ENCODE peak calls at places on chromosomes 16 and 17, in four cellular contexts. B, D, V and Z are unnamed samples.

GRCh38 chr16:73231969-73232554 is 184.1 kb upstream of the ZFHX3 start:
- DNase-seq in B (no peak), V (no peak), D (no peak), Z (no peak)

GRCh38 chr16:27718767-27719445 is 169.0 kb downstream of the KATNIP start:
- DNase-seq in D (no peak), B (no peak), V (peak), Z (no peak)

GRCh38 chr17:29828676-29829291 is 101.2 kb downstream of the SSH2 start:
- DNase-seq in D (no peak), B (no peak), V (no peak), Z (no peak)

GRCh38 chr16:85619089-85619850 is 6.1 kb downstream of the GSE1 start:
- DNase-seq in D (no peak), V (no peak), B (no peak), Z (no peak)

GRCh38 chr16:1035066-1035415 is 37.5 kb upstream of the SSTR5 start:
- DNase-seq in V (no peak), B (no peak), D (no peak), Z (no peak)

GRCh38 chr17:66755101-66755943 is 79.6 kb upstream of the CACNG5 start:
- DNase-seq in B (no peak), D (no peak), V (no peak), Z (no peak)

GRCh38 chr17:7997186-7997585 is 5.2 kb upstream of the GUCY2D start:
- DNase-seq in V (peak), D (no peak), B (peak), Z (no peak)

GRCh38 chr17:63435681-63436522 is 10.2 kb downstream of the CYB561 start:
- DNase-seq in V (no peak), B (no peak), D (peak), Z (peak)

GRCh38 chr17:31695456-31696090 is 163.5 kb downstream of the COPRS start:
- DNase-seq in B (no peak), D (no peak), V (no peak), Z (no peak)

GRCh38 chr17:77323413-77324171 is 182.8 kb downstream of the SEC14L1 start:
- DNase-seq in B (peak), D (peak), V (no peak), Z (peak)

GRCh38 chr17:79071161-79071560 is 3.5 kb upstream of the ENGASE start:
- DNase-seq in D (no peak), V (no peak), B (no peak), Z (no peak)

GRCh38 chr16:56262148-56262878 is 71.0 kb downstream of the GNAO1 start:
- DNase-seq in D (no peak), V (no peak), B (no peak), Z (peak)

GRCh38 chr17:72502940-72503341 is 382.1 kb downstream of the SOX9 start:
- DNase-seq in V (no peak), B (peak), D (no peak), Z (no peak)

GRCh38 chr17:76202516-76202915 is 37.8 kb downstream of the RNF157 start:
- DNase-seq in D (no peak), B (no peak), V (no peak), Z (no peak)

GRCh38 chr16:4703906-4704305 is 10.5 kb downstream of the NUDT16L1 start:
- DNase-seq in V (no peak), D (no peak), B (no peak), Z (no peak)

GRCh38 chr17:77374170-77374936 is 233.6 kb downstream of the SEC14L1 start:
- DNase-seq in B (no peak), V (peak), D (peak), Z (peak)

GRCh38 chr16:65967376-65967775 is 399.1 kb upstream of the CDH5 start:
- DNase-seq in B (no peak), D (no peak), V (no peak), Z (no peak)

GRCh38 chr16:65961491-65962143 is 404.9 kb upstream of the CDH5 start:
- DNase-seq in V (no peak), D (no peak), B (no peak), Z (no peak)

GRCh38 chr16:65964752-65965151 is 401.7 kb upstream of the CDH5 start:
- DNase-seq in V (no peak), B (no peak), D (no peak), Z (no peak)

GRCh38 chr16:65959978-65960377 is 406.5 kb upstream of the CDH5 start:
- DNase-seq in B (no peak), D (no peak), V (no peak), Z (no peak)

DNA sequence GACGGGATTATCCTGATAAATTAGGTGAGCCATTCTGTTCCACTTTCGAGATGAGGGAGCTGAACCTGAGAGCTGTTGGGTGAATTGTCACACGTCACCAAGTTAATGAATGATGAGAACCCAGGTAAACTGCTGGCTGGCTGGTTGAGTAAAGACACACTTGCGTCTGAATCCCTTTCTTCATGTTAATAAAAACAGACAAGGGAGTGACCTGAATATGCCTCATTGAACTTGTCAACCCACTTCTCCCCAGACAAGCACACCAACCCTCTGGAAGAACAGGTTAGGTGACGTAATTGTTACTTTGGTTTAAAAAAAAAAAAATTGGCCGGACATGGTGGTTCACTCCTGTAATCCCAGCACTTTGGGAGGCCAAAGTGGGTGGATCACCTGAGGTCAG is 400.9 kb upstream of the CDH5 start:
- DNase-seq in V (no peak), D (no peak), B (peak), Z (no peak)
- TF ChIP-seq RNF2 in V (no peak), D (no peak), B (no peak), Z (no peak)

DNA sequence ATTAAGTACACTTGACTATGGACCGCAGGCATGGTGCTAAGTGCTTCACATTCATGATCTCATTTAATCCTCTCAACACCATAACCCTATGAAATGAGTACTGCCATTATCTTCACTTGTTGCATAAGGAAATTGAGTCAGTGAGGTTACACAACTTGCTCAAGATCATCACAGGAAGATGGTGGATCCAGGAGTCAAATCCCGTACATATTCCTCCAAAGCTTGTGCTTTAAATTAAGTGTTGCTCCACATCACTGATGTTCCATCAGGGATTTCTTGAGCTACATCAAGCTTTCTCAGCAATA is 341.8 kb upstream of the DYNLRB2 start:
- DNase-seq in D (no peak), B (no peak), V (no peak), Z (no peak)
- TF ChIP-seq RNF2 in D (no peak), B (no peak), V (no peak), Z (no peak)

DNA sequence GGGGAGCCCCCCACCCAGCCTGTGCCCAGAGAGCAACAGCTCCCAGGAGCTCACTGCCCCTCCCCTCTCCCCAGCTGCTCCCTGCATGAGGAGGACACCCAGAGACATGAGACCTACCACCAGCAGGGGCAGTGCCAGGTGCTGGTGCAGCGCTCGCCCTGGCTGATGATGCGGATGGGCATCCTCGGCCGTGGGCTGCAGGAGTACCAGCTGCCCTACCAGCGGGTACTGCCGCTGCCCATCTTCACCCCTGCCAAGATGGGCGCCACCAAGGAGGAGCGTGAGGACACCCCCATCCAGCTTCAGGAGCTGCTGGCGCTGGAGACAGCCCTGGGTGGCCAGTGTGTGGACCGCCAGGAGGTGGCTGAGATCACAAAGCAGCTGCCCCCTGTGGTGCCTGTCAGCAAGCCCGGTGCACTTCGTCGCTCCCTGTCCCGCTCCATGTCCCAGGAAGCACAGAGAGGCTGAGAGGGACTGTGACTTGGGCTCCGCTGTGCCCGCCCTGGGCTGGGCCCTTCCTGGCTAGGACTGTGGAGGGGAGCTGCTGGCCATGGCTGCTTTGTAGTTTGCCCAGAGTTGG is 583 bp downstream of the TCAP start:
- DNase-seq in D (no peak), B (peak), V (no peak), Z (no peak)
- TF ChIP-seq RNF2 in D (no peak), B (no peak), V (no peak), Z (no peak)

GRCh38 chr16:14301150-14302030 is 230.3 kb downstream of the MRTFB start:
- DNase-seq in V (peak), D (no peak), B (peak), Z (peak)
- TF ChIP-seq RNF2 in V (no peak), D (no peak), B (no peak), Z (no peak)

DNA sequence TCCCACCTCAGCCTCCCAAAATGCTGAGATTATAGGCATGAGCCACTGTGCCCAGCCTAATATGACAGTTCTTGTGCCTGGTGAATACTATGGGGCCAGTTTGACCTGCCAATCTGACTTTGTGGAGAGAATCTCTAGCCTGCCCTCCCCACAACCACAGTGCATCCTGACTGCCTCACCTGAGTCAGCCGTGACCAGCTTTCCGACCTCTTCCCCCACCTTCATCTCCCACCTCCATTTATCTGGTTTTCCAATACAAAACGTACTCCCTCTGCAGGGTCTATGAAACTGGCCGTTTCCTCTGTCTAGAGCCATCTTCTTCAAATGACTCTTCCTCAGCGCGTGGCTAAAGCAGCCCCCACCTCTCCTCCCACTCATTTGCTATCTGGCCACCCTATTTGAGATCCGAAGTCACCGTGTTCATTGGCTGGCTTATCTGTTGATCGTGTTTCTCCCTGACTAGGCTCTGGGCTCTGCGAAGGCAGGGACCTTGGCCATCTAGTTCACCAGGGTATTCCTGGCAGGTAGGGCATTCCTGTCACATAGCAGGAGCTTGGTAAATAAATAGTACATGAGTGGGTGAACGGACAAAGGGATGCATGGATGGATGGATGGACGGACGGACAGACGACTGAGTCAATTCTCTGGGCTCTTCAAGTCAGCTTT is 22.3 kb upstream of the PLLP start:
- DNase-seq in B (no peak), V (no peak), D (no peak), Z (peak)
- TF ChIP-seq RNF2 in B (no peak), V (no peak), D (no peak), Z (no peak)

GRCh38 chr17:81579821-81580321 is 27.7 kb upstream of the FAAP100 start:
- DNase-seq in D (no peak), V (no peak), B (no peak), Z (peak)
- TF ChIP-seq RNF2 in D (no peak), V (no peak), B (no peak), Z (no peak)

DNA sequence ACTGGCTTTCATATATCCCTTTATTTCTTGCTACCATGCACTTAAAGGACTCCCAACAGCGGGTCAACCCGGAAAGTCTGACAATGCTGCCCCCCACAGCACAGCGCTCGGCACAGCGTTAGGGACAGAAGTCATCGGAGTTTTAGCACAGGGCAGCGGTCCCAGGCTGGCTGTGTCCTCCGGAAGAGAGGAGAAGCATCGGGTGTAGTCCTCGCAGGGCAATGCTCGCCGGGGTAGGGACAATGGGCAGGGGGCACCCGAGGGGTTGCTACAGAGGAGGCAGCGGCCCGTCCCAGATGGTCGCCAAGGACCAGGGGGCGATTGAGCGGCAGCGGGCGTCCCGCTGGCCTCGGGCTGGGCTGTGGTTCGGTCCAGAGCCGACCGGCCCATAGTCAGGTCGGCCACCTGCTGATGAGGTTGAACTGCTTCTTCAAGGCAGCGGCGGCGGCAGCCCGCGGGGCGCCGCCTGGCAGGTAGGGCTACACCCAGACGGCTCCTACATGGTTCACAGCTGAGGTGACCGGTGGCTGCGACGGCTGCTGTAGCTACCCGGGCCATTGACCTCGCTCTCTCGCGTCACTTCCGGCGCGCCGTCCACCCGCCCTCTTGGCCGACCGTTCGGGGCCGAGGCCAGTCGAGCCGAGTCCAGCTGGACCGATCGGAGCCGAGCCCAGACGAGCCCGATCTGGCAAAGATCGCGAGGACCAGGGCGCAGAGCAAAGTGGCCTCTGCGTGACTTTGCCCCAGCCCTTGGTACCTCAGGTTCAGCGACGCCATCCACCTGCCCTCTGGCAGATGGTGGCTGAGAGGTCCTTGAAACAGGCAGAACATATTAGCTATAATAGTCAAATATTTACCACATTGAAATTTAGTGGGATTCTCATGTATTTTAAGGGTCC is 4.7 kb upstream of the LCMT1 start:
- DNase-seq in D (peak), B (peak), V (peak), Z (peak)
- TF ChIP-seq RNF2 in D (no peak), B (peak), V (peak), Z (peak)

GRCh38 chr17:74530751-74531150 is 524 bp downstream of the CD300LB start:
- DNase-seq in D (no peak), B (no peak), V (no peak), Z (no peak)

GRCh38 chr17:74531231-74531761 is at the start of gene CD300LB:
- DNase-seq in D (no peak), B (no peak), V (no peak), Z (no peak)

GRCh38 chr17:74529243-74529642 is 2.0 kb downstream of the CD300LB start:
- DNase-seq in B (no peak), V (no peak), D (no peak), Z (no peak)

GRCh38 chr17:74528491-74529199 is 2.6 kb downstream of the CD300LB start:
- DNase-seq in B (no peak), D (no peak), V (no peak), Z (no peak)

GRCh38 chr17:74532115-74532514 is 840 bp upstream of the CD300LB start:
- DNase-seq in B (no peak), D (no peak), V (no peak), Z (no peak)
- TF ChIP-seq RNF2 in B (no peak), D (no peak), V (no peak), Z (no peak)

GRCh38 chr17:11490171-11490760 is 108.0 kb upstream of the DNAH9 start:
- DNase-seq in V (no peak), B (no peak), D (peak), Z (no peak)
- TF ChIP-seq RNF2 in V (no peak), B (no peak), D (no peak), Z (no peak)